ENCODE peak calls at places on chromosomes 12 and 14, in four cellular contexts. V is K562, D is astrocyte of the spinal cord, J is cardiac muscle cell. S is an unnamed sample.

GRCh38 chr14:102573591-102574046 is 18.8 kb upstream of the RCOR1 start:
- DNase-seq in V (no peak), D (no peak), J (no peak), S (no peak)

GRCh38 chr14:66944872-66945271 is 244.4 kb upstream of the GARIN2 start:
- DNase-seq in V (peak; percentile 31), D (peak; percentile 45), J (peak; percentile 47), S (peak; percentile 50)

GRCh38 chr12:15632708-15633107 is 156.5 kb downstream of the EPS8 start:
- DNase-seq in V (no peak), D (no peak), J (no peak), S (no peak)

GRCh38 chr14:93906341-93907329 is 20.5 kb upstream of the FAM181A start:
- DNase-seq in V (peak; percentile 68), D (peak; percentile 9), J (peak; percentile 52), S (peak; percentile 29)

GRCh38 chr14:103157969-103158368 is 34.7 kb downstream of the TNFAIP2 start:
- DNase-seq in V (no peak), D (no peak), J (no peak), S (no peak)

GRCh38 chr12:123743002-123743401 is 19.1 kb upstream of the DNAH10 start:
- DNase-seq in V (peak; percentile 42), D (no peak), J (no peak), S (no peak)

GRCh38 chr12:91887957-91888356 is 257.7 kb downstream of the BTG1 start:
- DNase-seq in V (peak; percentile 12), D (no peak), J (no peak), S (no peak)

GRCh38 chr14:93528884-93529558 is 98.3 kb downstream of the UNC79 start:
- DNase-seq in V (no peak), D (no peak), J (no peak), S (no peak)

GRCh38 chr12:107929436-107929835 is 154.9 kb downstream of the ASCL4 start:
- DNase-seq in V (peak; percentile 62), D (peak; percentile 2), J (peak; percentile 21), S (peak; percentile 29)

GRCh38 chr14:50910495-50911420 is 33.5 kb downstream of the PYGL start:
- DNase-seq in V (no peak), D (no peak), J (no peak), S (no peak)

GRCh38 chr14:74571441-74571841 is 40.6 kb downstream of the LTBP2 start:
- DNase-seq in V (no peak), D (no peak), J (peak; percentile 68), S (peak; percentile 83)

GRCh38 chr12:42482820-42483533 is 106.6 kb downstream of the PRICKLE1 start:
- DNase-seq in V (peak; percentile 82), D (peak; percentile 70), J (peak; percentile 79), S (peak; percentile 58)

GRCh38 chr14:20848955-20849570 is 42.1 kb upstream of the RNASE3 start:
- DNase-seq in V (no peak), D (no peak), J (no peak), S (no peak)

GRCh38 chr12:65327207-65328076 is 49.0 kb downstream of the MSRB3 start:
- DNase-seq in V (no peak), D (peak; percentile 74), J (peak; percentile 67), S (peak; percentile 95)

GRCh38 chr14:61176686-61177085 is 104.5 kb downstream of the TMEM30B start:
- DNase-seq in V (no peak), D (no peak), J (peak; percentile 48), S (no peak)

GRCh38 chr12:128853321-128854197 is at the start of gene GLT1D1:
- DNase-seq in V (no peak), D (no peak), J (no peak), S (no peak)
- H3K4me3 ChIP-seq in V (no peak within 1 kb of the TSS), D (no peak within 1 kb of the TSS), J (peak within 1 kb of the TSS; percentile 30), S (no peak within 1 kb of the TSS)

DNA sequence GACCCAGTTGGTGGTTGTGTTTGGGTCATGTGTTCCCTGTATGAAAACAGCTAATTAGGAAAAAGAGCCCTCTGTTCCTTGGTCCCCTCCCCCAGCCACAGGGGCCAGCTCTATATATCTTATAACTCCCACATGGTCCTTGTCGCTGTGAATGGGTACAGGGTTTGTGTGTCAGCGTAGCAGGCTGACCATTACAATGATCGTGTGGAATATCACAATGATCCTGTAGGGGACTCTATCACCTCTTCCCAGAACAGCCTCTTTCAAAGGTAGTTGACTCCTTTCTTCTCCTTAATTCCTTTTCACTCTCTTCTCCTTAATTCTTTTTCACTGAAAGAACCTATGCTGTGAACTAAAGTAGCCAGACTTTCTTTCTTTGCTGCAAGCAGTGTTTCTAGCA is 51.6 kb upstream of the RIC8B start:
- DNase-seq in V (peak; percentile 15), D (no peak), J (no peak), S (no peak)
- TF ChIP-seq CTCF in V (peak; percentile 21), D (no peak), J (peak; percentile 15), S (peak; percentile 16)

DNA sequence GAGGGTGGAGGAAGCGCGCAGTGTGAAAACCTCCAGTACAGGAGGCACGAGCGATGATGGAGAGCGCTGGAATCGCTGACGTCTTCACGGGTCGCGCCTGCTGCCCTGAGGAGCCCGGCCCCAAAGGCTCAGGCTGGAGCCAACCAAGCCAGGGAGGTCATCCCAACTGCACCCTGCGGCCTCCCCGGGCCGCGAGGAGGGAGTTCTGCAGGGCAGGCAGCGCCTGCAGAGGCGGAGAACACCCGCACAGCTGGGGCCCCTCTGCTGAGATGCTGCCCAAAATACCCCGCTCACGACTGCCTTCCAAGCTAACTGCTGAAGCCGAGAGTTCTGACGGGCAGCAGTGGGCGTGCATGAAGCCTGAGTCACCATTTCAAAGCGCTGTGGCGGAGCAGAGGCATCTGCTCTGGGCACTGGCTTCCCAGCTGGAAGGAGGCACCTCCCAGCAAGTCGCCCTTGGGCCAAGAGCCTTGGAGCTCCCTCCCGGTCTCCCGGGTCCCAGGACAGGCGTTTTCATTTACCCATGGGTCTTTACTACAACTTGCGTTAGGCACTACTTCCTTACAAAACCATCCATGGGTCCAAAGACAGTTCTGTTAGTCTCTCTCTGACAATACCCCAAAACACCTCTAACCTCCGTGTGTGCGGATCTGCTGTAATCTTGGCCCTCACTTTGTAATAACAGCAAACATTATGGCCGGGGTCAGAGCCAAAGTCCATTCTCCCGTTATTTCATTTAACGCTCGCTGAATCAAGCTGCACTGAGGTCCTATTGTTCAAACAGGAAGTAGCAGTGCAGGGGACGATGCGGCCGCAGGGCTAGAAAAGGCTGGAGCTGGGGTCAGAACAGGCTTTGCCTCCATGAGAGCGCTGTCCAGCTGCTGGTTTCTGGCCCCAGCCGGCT is 60.1 kb upstream of the RIMBP2 start:
- DNase-seq in V (peak; percentile 35), D (peak; percentile 90), J (peak; percentile 84), S (peak; percentile 82)
- H3K4me3 ChIP-seq in V (no peak overlapping the region), D (peak overlapping the region; percentile 17), J (no peak overlapping the region), S (peak overlapping the region; percentile 40)

DNA sequence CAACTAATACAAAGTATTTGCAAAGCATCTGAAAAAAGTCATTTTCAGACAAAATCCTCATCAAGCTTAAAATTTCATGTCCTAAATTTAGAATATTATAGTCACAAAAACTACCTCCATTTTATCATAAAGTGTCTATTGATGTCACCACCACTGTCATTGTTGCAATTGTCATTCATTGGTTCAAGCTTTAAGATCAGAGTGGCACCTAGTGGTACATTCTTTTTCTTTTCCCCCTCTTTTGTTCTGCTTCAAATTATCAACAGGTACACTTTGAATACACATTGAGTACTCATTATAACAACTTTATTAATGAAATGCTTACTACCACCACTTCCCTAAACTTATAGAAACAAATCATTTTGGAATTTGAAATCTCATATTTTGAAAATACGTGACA is 379.8 kb downstream of the SEC23A start:
- DNase-seq in V (no peak), D (no peak), J (no peak), S (no peak)
- TF ChIP-seq CTCF in V (no peak), D (no peak), J (no peak), S (no peak)

GRCh38 chr12:4323400-4323799 is 2.4 kb downstream of the TIGAR start:
- DNase-seq in V (no peak), D (no peak), J (no peak), S (no peak)

GRCh38 chr12:4325984-4326383 is 5.0 kb downstream of the TIGAR start:
- DNase-seq in V (no peak), D (no peak), J (no peak), S (no peak)

GRCh38 chr12:4322789-4323188 is 1.8 kb downstream of the TIGAR start:
- DNase-seq in V (no peak), D (no peak), J (no peak), S (no peak)

GRCh38 chr12:4327293-4327692 is 6.3 kb downstream of the TIGAR start:
- DNase-seq in V (no peak), D (no peak), J (no peak), S (no peak)

GRCh38 chr12:4324366-4324765 is 3.4 kb downstream of the TIGAR start:
- DNase-seq in V (no peak), D (no peak), J (no peak), S (peak; percentile 57)
- H3K4me3 ChIP-seq in V (no peak overlapping the region), D (no peak overlapping the region), J (no peak overlapping the region), S (no peak overlapping the region)

DNA sequence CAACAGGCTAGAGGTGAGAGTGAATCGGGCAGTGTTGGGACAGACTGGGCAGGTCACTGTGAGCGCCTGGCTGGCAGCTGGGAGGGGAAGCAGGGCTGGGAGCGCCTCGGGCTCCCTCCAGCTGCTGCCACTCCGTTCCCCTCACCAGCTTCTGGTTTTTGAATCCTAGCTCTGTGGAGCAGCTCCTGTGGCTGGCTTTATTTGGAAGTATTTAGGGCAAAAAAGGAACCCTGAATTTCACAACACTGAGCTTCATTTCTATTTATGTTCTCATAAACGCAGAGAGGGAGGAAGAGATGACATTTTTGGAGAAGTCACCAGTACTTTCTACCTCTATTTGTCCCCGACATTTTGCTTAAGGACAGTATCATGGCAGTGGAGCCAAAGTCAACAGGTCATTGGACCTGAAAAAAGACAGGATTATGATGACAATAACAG is 63.9 kb upstream of the ACTN1 start:
- DNase-seq in V (no peak), D (no peak), J (no peak), S (peak; percentile 62)
- TF ChIP-seq CTCF in V (no peak), D (no peak), J (no peak), S (no peak)

GRCh38 chr14:58395565-58395814 is 240 bp upstream of the TOMM20L start:
- DNase-seq in V (no peak), D (no peak), J (no peak), S (no peak)

GRCh38 chr14:58398895-58399294 is 3.2 kb downstream of the TOMM20L start:
- DNase-seq in V (no peak), D (no peak), J (no peak), S (no peak)

GRCh38 chr14:58390830-58391229 is 4.9 kb upstream of the TOMM20L start:
- DNase-seq in V (no peak), D (no peak), J (no peak), S (no peak)

GRCh38 chr14:58398495-58398894 is 2.8 kb downstream of the TOMM20L start:
- DNase-seq in V (no peak), D (no peak), J (no peak), S (no peak)

GRCh38 chr14:58395815-58396626 is at the start of gene TOMM20L:
- DNase-seq in V (peak; percentile 65), D (peak; percentile 55), J (peak; percentile 78), S (peak; percentile 51)
- H3K4me3 ChIP-seq in V (peak within 1 kb of the TSS; percentile 11), D (peak within 1 kb of the TSS; percentile 35), J (peak within 1 kb of the TSS; percentile 39), S (peak within 1 kb of the TSS; percentile 59)

GRCh38 chr14:45290547-45290946 is 37.5 kb upstream of the MIS18BP1 start:
- DNase-seq in V (no peak), D (no peak), J (no peak), S (no peak)

GRCh38 chr14:45284802-45285201 is 31.8 kb upstream of the MIS18BP1 start:
- DNase-seq in V (peak; percentile 2), D (no peak), J (no peak), S (no peak)

DNA sequence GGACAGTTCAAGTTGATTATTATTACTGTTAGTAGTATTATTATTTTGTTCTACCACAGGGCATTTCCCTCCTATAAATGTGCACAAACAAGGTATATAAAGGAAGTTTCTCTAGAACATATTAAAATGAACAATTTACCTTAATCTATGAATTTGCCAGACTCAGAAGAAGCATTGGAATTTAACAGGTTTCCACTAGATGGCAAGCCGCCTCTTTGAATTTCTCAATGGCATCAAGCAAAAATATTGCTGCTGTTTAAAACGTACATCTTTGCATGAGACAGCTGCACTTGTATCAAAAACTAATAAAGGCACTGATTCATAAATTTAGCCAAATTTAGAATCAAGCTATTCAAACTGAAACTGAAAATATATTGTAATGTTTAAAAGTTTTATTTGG is 34.6 kb upstream of the MIS18BP1 start:
- DNase-seq in V (no peak), D (no peak), J (no peak), S (no peak)
- TF ChIP-seq CTCF in V (no peak), D (no peak), J (no peak), S (no peak)